ENCODE peak calls at places on chromosomes 16 and 17, in eight cellular contexts. F, P, D, A, T, M, R and I are unnamed samples.

GRCh38 chr16:83689385-83689831 is 118.4 kb upstream of the HSBP1 start:
- DNase-seq in F (no peak), P (no peak), D (peak; percentile 40), A (no peak), T (no peak), M (no peak), R (no peak), I (no peak)

GRCh38 chr17:70552230-70552981 is 383.1 kb downstream of the KCNJ2 start:
- DNase-seq in F (no peak), P (no peak), D (peak; percentile 72), A (no peak), T (no peak), M (no peak), R (no peak), I (peak; percentile 75)

GRCh38 chr16:88437367-88437964 is 15.6 kb upstream of the ZFPM1 start:
- DNase-seq in F (no peak), P (peak; percentile 76), D (peak; percentile 79), A (peak; percentile 59), T (peak; percentile 1), M (peak; percentile 63), R (peak; percentile 51), I (peak; percentile 87)

GRCh38 chr17:18028684-18029540 is 10.1 kb downstream of the ATPAF2 start:
- DNase-seq in F (no peak), P (peak; percentile 27), D (no peak), A (no peak), T (no peak), M (no peak), R (no peak), I (no peak)

GRCh38 chr16:70391881-70392481 is 45.3 kb downstream of the DDX19A start:
- DNase-seq in F (no peak), P (no peak), D (no peak), A (no peak), T (no peak), M (no peak), R (peak; percentile 59), I (no peak)

GRCh38 chr17:6314311-6314710 is 120.6 kb downstream of the AIPL1 start:
- DNase-seq in F (no peak), P (no peak), D (no peak), A (no peak), T (no peak), M (no peak), R (no peak), I (no peak)

GRCh38 chr16:71249399-71249798 is 18.9 kb upstream of the HYDIN start:
- DNase-seq in F (no peak), P (no peak), D (no peak), A (no peak), T (no peak), M (no peak), R (no peak), I (no peak)

GRCh38 chr17:44926841-44927525 is 11.7 kb upstream of the GFAP start:
- DNase-seq in F (no peak), P (no peak), D (no peak), A (no peak), T (no peak), M (peak; percentile 4), R (no peak), I (no peak)

GRCh38 chr17:32142857-32143524 is 689 bp downstream of the RHOT1 start:
- DNase-seq in F (no peak), P (peak; percentile 75), D (peak; percentile 76), A (peak; percentile 79), T (peak; percentile 32), M (peak; percentile 68), R (peak; percentile 72), I (peak; percentile 61)

GRCh38 chr16:88561485-88562369 is 8.5 kb upstream of the ZC3H18 start:
- DNase-seq in F (peak; percentile 26), P (peak; percentile 62), D (peak; percentile 63), A (peak; percentile 55), T (peak; percentile 17), M (peak; percentile 37), R (peak; percentile 44), I (peak; percentile 73)

GRCh38 chr16:74923766-74924460 is 61.0 kb downstream of the WDR59 start:
- DNase-seq in F (no peak), P (no peak), D (no peak), A (peak; percentile 31), T (no peak), M (no peak), R (no peak), I (no peak)

GRCh38 chr17:60139438-60140285 is 10.1 kb upstream of the CA4 start:
- DNase-seq in F (peak; percentile 31), P (peak; percentile 81), D (peak; percentile 88), A (peak; percentile 81), T (peak; percentile 11), M (peak; percentile 75), R (peak; percentile 76), I (peak; percentile 92)

GRCh38 chr16:48099455-48099854 is 56.3 kb downstream of the ABCC12 start:
- DNase-seq in F (no peak), P (no peak), D (no peak), A (no peak), T (no peak), M (no peak), R (peak; percentile 54), I (peak; percentile 26)

GRCh38 chr17:3539881-3540540 is 17.6 kb downstream of the TRPV3 start:
- DNase-seq in F (no peak), P (no peak), D (peak; percentile 2), A (no peak), T (no peak), M (no peak), R (no peak), I (no peak)

GRCh38 chr16:3881499-3881995 is 1.0 kb upstream of the CREBBP start:
- DNase-seq in F (no peak), P (no peak), D (peak; percentile 51), A (no peak), T (no peak), M (no peak), R (no peak), I (no peak)

GRCh38 chr17:57626520-57627210 is 118.4 kb downstream of the CCDC182 start:
- DNase-seq in F (no peak), P (no peak), D (no peak), A (no peak), T (no peak), M (no peak), R (no peak), I (no peak)

GRCh38 chr17:17350491-17351355 is 47.5 kb downstream of the NT5M start:
- DNase-seq in F (no peak), P (peak; percentile 34), D (peak; percentile 49), A (no peak), T (no peak), M (no peak), R (no peak), I (peak; percentile 38)

GRCh38 chr17:82267575-82268379 is 5.7 kb downstream of the CSNK1D start:
- DNase-seq in F (no peak), P (peak; percentile 95), D (peak; percentile 95), A (peak; percentile 96), T (peak; percentile 82), M (peak; percentile 92), R (peak; percentile 95), I (no peak)

GRCh38 chr17:63568563-63568962 is 18.3 kb downstream of the DCAF7 start:
- DNase-seq in F (no peak), P (no peak), D (no peak), A (no peak), T (no peak), M (no peak), R (no peak), I (no peak)
- H3K27ac ChIP-seq in F (no peak overlapping the region), P (no peak overlapping the region), D (no peak overlapping the region), A (no peak overlapping the region), T (no peak overlapping the region), M (no peak overlapping the region), R (no peak overlapping the region), I (no peak overlapping the region)

DNA sequence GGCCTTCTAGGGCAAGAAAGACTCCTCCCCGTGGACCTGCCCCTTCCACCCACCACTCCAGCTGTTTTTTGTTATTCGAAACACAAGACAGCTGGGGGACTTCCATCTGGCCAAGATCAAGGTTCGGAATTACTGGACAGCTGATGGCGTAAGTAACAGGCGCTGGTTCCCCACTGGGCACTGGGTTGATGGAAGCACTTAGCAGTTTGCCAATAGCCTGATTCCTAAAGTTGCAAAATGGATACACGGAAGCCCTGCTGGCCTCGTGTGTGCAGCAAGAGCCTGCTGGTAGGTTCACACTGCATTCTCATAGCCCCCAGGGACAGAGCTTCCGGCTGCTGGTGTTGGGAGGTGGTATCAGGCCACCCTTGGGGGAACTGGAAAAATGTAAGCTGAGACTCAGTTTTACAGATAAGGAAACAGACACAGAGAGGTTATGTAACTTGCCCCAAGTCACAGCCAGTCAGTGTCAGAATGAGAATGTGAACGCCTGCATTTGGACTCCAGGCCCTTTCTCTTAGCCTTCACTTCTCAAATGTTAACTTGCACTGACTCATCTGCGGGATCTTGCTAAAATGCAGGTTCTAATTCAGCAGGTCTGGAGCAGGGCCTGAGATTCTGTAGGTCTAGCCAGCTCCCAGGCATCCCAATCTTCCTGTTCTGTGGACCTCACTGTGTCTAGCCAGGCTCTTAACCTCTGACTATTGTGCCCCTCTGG is 171.8 kb downstream of the KATNIP start:
- DNase-seq in F (no peak), P (peak; percentile 64), D (peak; percentile 58), A (peak; percentile 22), T (no peak), M (peak; percentile 37), R (peak; percentile 85), I (no peak)
- H3K27ac ChIP-seq in F (no peak overlapping the region), P (peak overlapping the region; percentile 78), D (peak overlapping the region; percentile 75), A (no peak overlapping the region), T (peak overlapping the region; percentile 96), M (peak overlapping the region; percentile 76), R (peak overlapping the region; percentile 63), I (no peak overlapping the region)

DNA sequence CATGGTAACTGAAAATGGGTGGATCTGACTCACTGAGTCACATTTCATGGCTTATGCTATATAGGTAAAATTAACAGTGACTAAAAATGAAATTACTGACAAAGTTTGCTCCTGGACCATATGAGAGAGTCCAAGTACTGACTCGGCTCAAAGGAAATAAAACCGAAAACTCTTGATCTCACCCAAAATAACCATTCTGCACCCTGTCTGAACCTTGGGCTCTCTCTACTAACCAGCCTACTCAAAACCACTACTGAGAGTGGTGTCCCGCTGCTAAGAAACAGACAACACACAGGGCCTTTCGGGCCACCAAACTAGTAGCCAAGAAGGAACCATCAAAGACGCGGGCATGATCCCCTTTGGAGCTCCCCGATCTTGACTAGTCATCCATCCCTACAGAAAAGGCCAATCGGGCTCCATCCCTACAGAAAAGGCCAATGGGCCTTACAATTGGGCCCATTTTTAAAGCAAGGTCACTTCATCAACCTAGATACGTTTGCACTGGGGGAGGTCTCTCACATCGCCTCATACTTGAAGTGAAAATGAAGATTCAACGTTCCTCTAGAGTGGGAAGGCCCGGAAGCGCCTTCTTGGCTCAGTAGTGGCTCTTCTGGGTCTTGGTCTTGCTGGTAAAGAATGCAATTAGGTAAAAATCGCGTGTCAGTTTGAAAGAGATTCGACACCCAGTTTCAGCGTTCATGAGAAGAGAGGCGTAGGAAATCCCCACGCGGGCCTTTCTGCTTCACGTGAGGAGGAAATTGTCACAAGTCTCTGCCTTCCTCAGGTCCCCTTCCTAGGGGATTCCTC is 715 bp upstream of the ZPBP2 start:
- DNase-seq in F (peak; percentile 12), P (peak; percentile 57), D (no peak), A (no peak), T (no peak), M (peak; percentile 42), R (no peak), I (no peak)
- H3K27ac ChIP-seq in F (peak overlapping the region; percentile 53), P (peak overlapping the region; percentile 51), D (no peak overlapping the region), A (no peak overlapping the region), T (no peak overlapping the region), M (peak overlapping the region; percentile 50), R (no peak overlapping the region), I (no peak overlapping the region)

DNA sequence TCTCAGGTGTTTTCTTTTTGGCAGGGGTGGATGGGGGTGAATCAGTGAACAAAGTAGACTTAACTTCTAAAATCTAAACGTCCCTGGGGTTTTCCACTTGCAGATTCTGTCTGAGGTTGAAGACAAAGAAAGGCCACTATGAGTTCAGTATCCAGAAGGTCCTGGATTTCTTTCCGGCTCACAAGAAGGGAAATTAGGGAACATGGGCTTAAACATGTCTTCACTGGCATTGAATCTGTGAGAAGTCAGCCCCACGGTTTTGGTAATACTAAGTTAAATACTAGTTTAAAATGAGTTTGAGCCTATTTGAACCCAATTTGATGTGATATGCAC is 67.8 kb downstream of the CMC2 start:
- DNase-seq in F (no peak), P (no peak), D (no peak), A (no peak), T (no peak), M (no peak), R (no peak), I (peak; percentile 13)
- H3K27ac ChIP-seq in F (no peak overlapping the region), P (no peak overlapping the region), D (no peak overlapping the region), A (no peak overlapping the region), T (no peak overlapping the region), M (no peak overlapping the region), R (peak overlapping the region; percentile 12), I (peak overlapping the region; percentile 98)